ENCODE peak calls at places on chromosomes 11 and 22, in five cellular contexts. One of them, this sample, is unnamed.

GRCh38 chr22:37384691-37385090 is 42.6 kb downstream of the ELFN2 start:
- DNase-seq in endodermal cell: no peak
- DNase-seq in substantia nigra: no peak
- DNase-seq in NCI-H446: no peak
- DNase-seq in A549: no peak
- DNase-seq in this sample: no peak

GRCh38 chr11:32333335-32333991 is 101.9 kb downstream of the WT1 start:
- DNase-seq in NCI-H446: no peak
- DNase-seq in endodermal cell: peak; percentile 91
- DNase-seq in A549: peak; percentile 72
- DNase-seq in substantia nigra: peak; percentile 54
- DNase-seq in this sample: peak; percentile 42

GRCh38 chr11:34145847-34146381 is 40.5 kb downstream of the NAT10 start:
- DNase-seq in NCI-H446: no peak
- DNase-seq in substantia nigra: no peak
- DNase-seq in endodermal cell: no peak
- DNase-seq in A549: no peak
- DNase-seq in this sample: no peak

GRCh38 chr11:110761131-110761530 is 48.9 kb upstream of the ARHGAP20 start:
- DNase-seq in endodermal cell: no peak
- DNase-seq in substantia nigra: no peak
- DNase-seq in A549: no peak
- DNase-seq in NCI-H446: no peak
- DNase-seq in this sample: no peak

GRCh38 chr11:130209128-130209932 is 49.7 kb downstream of the ST14 start:
- DNase-seq in endodermal cell: peak; percentile 39
- DNase-seq in substantia nigra: no peak
- DNase-seq in NCI-H446: no peak
- DNase-seq in A549: no peak
- DNase-seq in this sample: no peak

GRCh38 chr22:46738961-46739870 is 1.2 kb upstream of the CERK start:
- DNase-seq in NCI-H446: no peak
- DNase-seq in substantia nigra: no peak
- DNase-seq in endodermal cell: peak; percentile 78
- DNase-seq in A549: peak; percentile 89
- DNase-seq in this sample: no peak

GRCh38 chr11:34234086-34234740 is 123.6 kb downstream of the ABTB2 start:
- DNase-seq in NCI-H446: no peak
- DNase-seq in endodermal cell: peak; percentile 90
- DNase-seq in substantia nigra: no peak
- DNase-seq in A549: peak; percentile 84
- DNase-seq in this sample: no peak

GRCh38 chr11:14357843-14358728 is 897 bp downstream of the RRAS2 start:
- DNase-seq in substantia nigra: no peak
- DNase-seq in endodermal cell: peak; percentile 90
- DNase-seq in A549: peak; percentile 76
- DNase-seq in NCI-H446: no peak
- DNase-seq in this sample: peak; percentile 43

GRCh38 chr11:107457205-107457557 is 444 bp downstream of the CWF19L2 start:
- DNase-seq in substantia nigra: no peak
- DNase-seq in endodermal cell: no peak
- DNase-seq in NCI-H446: no peak
- DNase-seq in A549: no peak
- DNase-seq in this sample: no peak

GRCh38 chr11:60164550-60165075 is 18.3 kb downstream of the MS4A6A start:
- DNase-seq in A549: no peak
- DNase-seq in substantia nigra: no peak
- DNase-seq in endodermal cell: no peak
- DNase-seq in NCI-H446: no peak
- DNase-seq in this sample: no peak

This sample was measured in left ventricle myocardium inferior.